ENCODE peak calls at places on chromosome 11, in four cellular contexts. O is suprapubic skin, Q is RWPE2, L is lower lobe of right lung. T is an unnamed sample. For H3K27me3, the result is how much of the 10 kb centered on the place peaks cover.

GRCh38 chr11:111186308-111186967 is 59.1 kb upstream of the POU2AF2 start:
- DNase-seq in O (no peak), Q (no peak), L (no peak), T (no peak)

GRCh38 chr11:56497010-56497409 is 5.8 kb upstream of the OR5M8 start:
- DNase-seq in O (no peak), Q (no peak), L (no peak), T (no peak)

GRCh38 chr11:124586247-124586860 is 16.6 kb downstream of the OR8A1 start:
- DNase-seq in O (no peak), Q (no peak), L (peak), T (peak)

GRCh38 chr11:34266987-34267386 is 90.8 kb downstream of the ABTB2 start:
- DNase-seq in O (no peak), Q (no peak), L (no peak), T (peak)

GRCh38 chr11:100684101-100685065 is 2.7 kb upstream of the ARHGAP42 start:
- DNase-seq in O (no peak), Q (no peak), L (no peak), T (no peak)

GRCh38 chr11:71453021-71453910 is at the start of gene NADSYN1:
- DNase-seq in O (peak), Q (peak), L (peak), T (peak)

GRCh38 chr11:132658696-132659095 is 873.6 kb downstream of the OPCML start:
- DNase-seq in O (no peak), Q (no peak), L (no peak), T (no peak)

GRCh38 chr11:94020777-94021615 is at the start of gene HEPHL1:
- DNase-seq in O (no peak), Q (peak), L (no peak), T (no peak)

GRCh38 chr11:116861539-116861938 is 24.1 kb upstream of the APOA1 start:
- DNase-seq in O (no peak), Q (no peak), L (no peak), T (no peak)

GRCh38 chr11:64352099-64353005 is 6.6 kb upstream of the RPS6KA4 start:
- DNase-seq in O (no peak), Q (peak), L (no peak), T (peak)

GRCh38 chr11:74257934-74258553 is 53.4 kb downstream of the P4HA3 start:
- DNase-seq in O (no peak), Q (no peak), L (no peak), T (no peak)

GRCh38 chr11:17781221-17781620 is 46.6 kb downstream of the KCNC1 start:
- DNase-seq in O (no peak), Q (no peak), L (no peak), T (no peak)

GRCh38 chr11:67371549-67372231 is 1.7 kb downstream of the CLCF1 start:
- DNase-seq in O (no peak), Q (no peak), L (peak), T (no peak)

GRCh38 chr11:23013509-23013908 is 153.2 kb upstream of the CCDC179 start:
- DNase-seq in O (no peak), Q (no peak), L (no peak), T (no peak)

GRCh38 chr11:76752321-76753175 is 30.6 kb upstream of the TSKU start:
- DNase-seq in O (peak), Q (no peak), L (peak), T (peak)

GRCh38 chr11:75066061-75066460 is 30.6 kb downstream of the OR2AT4 start:
- DNase-seq in O (no peak), Q (no peak), L (no peak), T (no peak)

GRCh38 chr11:61907871-61908729 is 9.3 kb downstream of the RAB3IL1 start:
- DNase-seq in O (no peak), Q (no peak), L (no peak), T (peak)

GRCh38 chr11:68113986-68114385 is 7.2 kb downstream of the CHKA start:
- DNase-seq in O (no peak), Q (no peak), L (no peak), T (no peak)

GRCh38 chr11:79439430-79439892 is 1.4 kb downstream of the TENM4 start:
- DNase-seq in O (no peak), Q (no peak), L (no peak), T (no peak)

GRCh38 chr11:9784602-9785315 is 120.9 kb downstream of the SWAP70 start:
- DNase-seq in O (no peak), Q (no peak), L (no peak), T (no peak)

GRCh38 chr11:15843309-15843857 is 513.0 kb downstream of the SOX6 start:
- DNase-seq in O (no peak), Q (no peak), L (no peak), T (no peak)

GRCh38 chr11:68398870-68399865 is 61.4 kb upstream of the PPP6R3 start:
- DNase-seq in O (no peak), Q (peak), L (no peak), T (peak)

GRCh38 chr11:1473011-1473628 is 13.5 kb downstream of the MOB2 start:
- DNase-seq in O (peak), Q (no peak), L (peak), T (peak)

GRCh38 chr11:44269369-44270351 is 40.3 kb downstream of the ALX4 start:
- DNase-seq in O (no peak), Q (no peak), L (no peak), T (no peak)

GRCh38 chr11:109658169-109658568 is 236.2 kb downstream of the C11orf87 start:
- DNase-seq in O (no peak), Q (no peak), L (no peak), T (no peak)

GRCh38 chr11:68374531-68374930 is 62.1 kb downstream of the LRP5 start:
- DNase-seq in O (no peak), Q (no peak), L (no peak), T (no peak)

GRCh38 chr11:2808850-2809847 is 76.4 kb downstream of the CDKN1C start:
- DNase-seq in O (peak), Q (peak), L (peak), T (peak)

GRCh38 chr11:2612884-2613571 is 86.8 kb downstream of the KCNQ1OT1 start:
- DNase-seq in O (no peak), Q (no peak), L (no peak), T (no peak)

GRCh38 chr11:109023029-109023428 is 358.2 kb downstream of the DDX10 start:
- DNase-seq in O (no peak), Q (no peak), L (no peak), T (no peak)

GRCh38 chr11:76166314-76166713 is 40.0 kb downstream of the WNT11 start:
- DNase-seq in O (no peak), Q (no peak), L (no peak), T (no peak)

GRCh38 chr11:68903631-68904457 is at the start of the genes IGHMBP2 and MRPL21:
- DNase-seq in O (peak), Q (no peak), L (peak), T (peak)

GRCh38 chr11:33044281-33044680 is 4.9 kb downstream of the TCP11L1 start:
- DNase-seq in O (no peak), Q (peak), L (no peak), T (no peak)

DNA sequence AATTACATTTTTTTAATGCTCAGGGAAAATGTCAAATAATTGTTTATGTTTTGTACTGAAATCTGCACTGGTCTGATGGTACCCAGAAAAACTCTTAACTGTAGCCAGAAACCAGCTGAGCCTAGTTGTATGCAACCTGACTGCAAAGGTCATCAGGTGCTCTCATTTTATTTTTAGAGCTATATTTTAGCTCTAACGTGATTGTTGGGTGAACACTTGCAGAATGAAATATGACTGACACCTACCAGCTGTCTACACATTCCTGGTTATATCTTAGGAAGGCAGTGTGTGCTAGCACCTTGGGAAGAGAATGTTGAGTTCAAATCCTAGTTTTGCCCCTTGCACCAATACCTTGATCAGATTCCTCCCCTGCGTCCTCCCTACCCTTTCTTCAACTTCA is 23.6 kb downstream of the PTPRJ start:
- DNase-seq in O (no peak), Q (no peak), L (no peak), T (no peak)
- H3K4me3 ChIP-seq in O (no peak), Q (no peak), L (no peak), T (no peak)

GRCh38 chr11:115342142-115342541 is 162.1 kb downstream of the CADM1 start:
- DNase-seq in O (no peak), Q (no peak), L (no peak), T (no peak)

GRCh38 chr11:115333951-115334350 is 170.3 kb downstream of the CADM1 start:
- DNase-seq in O (no peak), Q (no peak), L (no peak), T (no peak)

GRCh38 chr11:115340874-115341273 is 163.3 kb downstream of the CADM1 start:
- DNase-seq in O (no peak), Q (no peak), L (no peak), T (no peak)

GRCh38 chr11:115334932-115335788 is 169.1 kb downstream of the CADM1 start:
- DNase-seq in O (no peak), Q (no peak), L (no peak), T (no peak)

DNA sequence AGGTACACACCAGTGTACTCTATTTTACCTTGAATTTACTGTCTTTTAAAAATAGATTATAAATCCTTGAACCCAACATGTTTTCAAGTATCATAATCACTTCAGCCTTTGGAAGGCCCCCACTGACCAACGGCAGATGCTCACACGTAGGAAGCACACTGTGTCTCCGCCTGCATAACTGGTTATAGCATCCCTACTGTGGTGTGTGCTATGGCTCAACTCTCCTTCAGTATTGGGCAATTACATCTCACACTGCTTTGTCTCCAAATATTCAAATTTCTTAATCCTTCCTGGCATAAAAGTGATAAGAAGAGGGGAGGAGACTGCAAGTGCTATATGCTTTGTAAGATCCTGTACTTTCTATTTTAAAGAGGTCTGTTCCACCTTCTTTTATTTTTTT is 165.7 kb downstream of the CADM1 start:
- DNase-seq in O (no peak), Q (no peak), L (no peak), T (no peak)
- H3K27ac ChIP-seq in O (no peak), Q (no peak), L (no peak), T (no peak)

DNA sequence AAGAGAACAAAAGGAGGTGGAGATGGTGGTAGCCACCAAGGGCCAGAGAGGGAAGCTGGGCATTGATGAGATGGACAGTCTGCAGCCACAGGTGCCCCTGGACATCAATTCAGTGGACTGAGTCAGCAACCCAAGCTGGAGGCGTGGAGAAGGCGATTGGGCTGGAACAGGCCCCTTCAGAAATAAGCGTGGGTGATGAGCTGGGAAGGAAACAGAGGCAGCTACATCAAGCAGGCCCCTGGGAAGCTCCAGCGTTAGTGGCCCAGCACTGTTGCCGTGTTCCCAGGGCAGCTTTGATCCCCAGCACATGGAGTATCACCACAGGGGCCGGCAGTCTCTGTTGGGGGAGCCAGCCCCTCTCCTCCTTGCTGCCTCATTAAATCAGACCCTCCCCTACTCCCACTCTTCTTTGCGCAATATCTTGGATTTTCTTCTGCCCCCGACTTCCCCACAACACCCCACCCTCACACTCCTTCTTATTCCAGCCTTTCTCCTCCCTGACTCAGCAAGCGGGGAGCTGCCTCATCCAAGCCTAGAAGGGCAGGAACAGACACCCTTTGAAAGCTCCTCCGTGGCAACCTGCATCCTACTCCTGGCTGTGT is 31.7 kb upstream of the OAF start:
- DNase-seq in O (peak), Q (no peak), L (no peak), T (peak)
- H3K27me3 ChIP-seq in O (under half), Q (under half), L (under half), T (under half)

GRCh38 chr11:113476553-113476952 is 1.4 kb upstream of the DRD2 start:
- DNase-seq in O (no peak), Q (no peak), L (no peak), T (no peak)

GRCh38 chr11:113475160-113475761 is at the start of gene DRD2:
- DNase-seq in O (no peak), Q (no peak), L (no peak), T (no peak)

GRCh38 chr11:113474362-113475159 is 637 bp downstream of the DRD2 start:
- DNase-seq in O (no peak), Q (peak), L (peak), T (peak)

GRCh38 chr11:113477321-113477720 is 2.1 kb upstream of the DRD2 start:
- DNase-seq in O (no peak), Q (no peak), L (no peak), T (no peak)

GRCh38 chr11:113473983-113474361 is 1.2 kb downstream of the DRD2 start:
- DNase-seq in O (no peak), Q (no peak), L (no peak), T (no peak)
- H3K4me3 ChIP-seq in O (no peak), Q (no peak), L (no peak), T (no peak)

GRCh38 chr11:86591631-86592030 is 80.8 kb downstream of the ME3 start:
- DNase-seq in O (no peak), Q (no peak), L (no peak), T (no peak)
- H3K27ac ChIP-seq in O (no peak), Q (peak), L (peak), T (no peak)

T was measured in aorta.